ENCODE peak calls at places on chromosomes 5 and 9, in ten cellular contexts. O is T-helper 9 cell; Z is posterior cingulate gyrus; B is aorta; P is retina; U is upper lobe of right lung; J is activated T-cell treated with anti-CD3 and anti-CD28 coated beads for 24 hours; R is CD4-positive, CD25-positive, alpha-beta regulatory T cell; M is breast epithelium; V is activated naive CD8-positive, alpha-beta T cell treated with anti-CD3 and anti-CD28 coated beads, Interleukin-2, amount 50 U/mL, for 24 hours. Q is an unnamed sample.

GRCh38 chr5:1840741-1841521 is 39.7 kb downstream of the NDUFS6 start:
- DNase-seq in V (no peak), O (no peak), R (no peak), J (no peak), P (peak; percentile 78), Z (peak; percentile 58), M (no peak), U (no peak), B (peak; percentile 69), Q (peak; percentile 69)

GRCh38 chr5:154276932-154277331 is 86.4 kb downstream of the GALNT10 start:
- DNase-seq in Z (no peak), P (no peak), V (no peak), B (no peak), R (no peak), M (no peak), O (no peak), U (no peak), J (no peak), Q (peak; percentile 58)

GRCh38 chr5:153447534-153447933 is 42.9 kb upstream of the GRIA1 start:
- DNase-seq in B (no peak), V (no peak), Z (no peak), R (no peak), O (no peak), P (no peak), U (no peak), J (no peak), M (no peak), Q (no peak)

GRCh38 chr5:55923177-55923872 is 71.4 kb downstream of the IL6ST start:
- DNase-seq in B (no peak), M (no peak), U (no peak), P (no peak), O (no peak), Z (no peak), J (no peak), R (no peak), V (no peak), Q (no peak)

GRCh38 chr5:38595149-38595725 is 38.8 kb upstream of the LIFR start:
- DNase-seq in J (no peak), M (no peak), Z (no peak), U (no peak), B (no peak), R (no peak), V (no peak), P (no peak), O (no peak), Q (no peak)

GRCh38 chr9:5951686-5952211 is 61.1 kb downstream of the MLANA start:
- DNase-seq in Z (no peak), U (no peak), J (no peak), O (no peak), P (no peak), B (no peak), M (no peak), R (no peak), V (no peak), Q (no peak)

GRCh38 chr5:133285583-133286021 is 233.8 kb downstream of the HSPA4 start:
- DNase-seq in B (no peak), M (no peak), J (no peak), R (no peak), V (no peak), U (no peak), Z (no peak), P (no peak), O (no peak), Q (no peak)

GRCh38 chr9:36543916-36544315 is 28.8 kb upstream of the MELK start:
- DNase-seq in J (no peak), V (no peak), M (no peak), O (no peak), R (no peak), U (no peak), Z (no peak), P (no peak), B (no peak), Q (no peak)

GRCh38 chr9:124818431-124819281 is 34.6 kb upstream of the WDR38 start:
- DNase-seq in R (no peak), P (no peak), J (no peak), B (no peak), U (no peak), O (no peak), V (peak; percentile 28), Z (peak; percentile 27), M (no peak), Q (peak; percentile 45)

GRCh38 chr5:24141046-24141445 is 503.7 kb downstream of the CDH10 start:
- DNase-seq in R (no peak), V (no peak), B (no peak), Z (peak; percentile 70), U (no peak), J (no peak), P (no peak), M (no peak), O (no peak), Q (no peak)

GRCh38 chr5:74382864-74383618 is 257.5 kb downstream of the ENC1 start:
- DNase-seq in J (no peak), Z (no peak), B (no peak), O (no peak), R (no peak), V (no peak), M (no peak), P (no peak), U (no peak), Q (no peak)

GRCh38 chr5:126460459-126460858 is 37.2 kb downstream of the GRAMD2B start:
- DNase-seq in R (no peak), Z (no peak), B (no peak), J (no peak), O (no peak), M (no peak), P (no peak), U (no peak), V (no peak), Q (no peak)

GRCh38 chr5:142246263-142246662 is 78.6 kb downstream of the SPRY4 start:
- DNase-seq in V (no peak), M (no peak), P (no peak), R (no peak), Z (no peak), J (no peak), U (no peak), O (no peak), B (peak; percentile 83), Q (no peak)

GRCh38 chr9:5393497-5393896 is 44.2 kb downstream of the PLGRKT start:
- DNase-seq in P (no peak), U (no peak), Z (no peak), O (no peak), R (no peak), B (no peak), J (no peak), M (no peak), V (no peak), Q (no peak)

GRCh38 chr9:119333507-119334229 is 35.6 kb downstream of the BRINP1 start:
- DNase-seq in V (no peak), U (no peak), Z (peak; percentile 76), B (no peak), R (no peak), M (no peak), O (no peak), J (no peak), P (no peak), Q (no peak)

GRCh38 chr5:94385767-94386166 is 232.6 kb downstream of the KIAA0825 start:
- DNase-seq in V (no peak), O (no peak), B (no peak), U (no peak), J (no peak), R (no peak), P (no peak), M (no peak), Z (no peak), Q (no peak)

Q was measured in left lung.